ENCODE peak calls at places on chromosomes 11 and 22, in ten cellular contexts. S, U, N, I, Z, D, F, Q, M and B are unnamed samples.

GRCh38 chr11:17383466-17383865 is 5.0 kb downstream of the KCNJ11 start:
- DNase-seq in S (no peak), U (no peak), N (no peak), I (no peak), Z (no peak), D (no peak), F (no peak), Q (peak; percentile 31), M (no peak), B (no peak)

GRCh38 chr11:116731821-116732739 is 40.7 kb downstream of the BUD13 start:
- DNase-seq in S (no peak), U (no peak), N (no peak), I (no peak), Z (peak; percentile 49), D (no peak), F (no peak), Q (no peak), M (no peak), B (no peak)

GRCh38 chr11:26715133-26715532 is 6.7 kb downstream of the SLC5A12 start:
- DNase-seq in S (no peak), U (no peak), N (no peak), I (no peak), Z (no peak), D (no peak), F (no peak), Q (no peak), M (no peak), B (no peak)

GRCh38 chr11:72932132-72932570 is 117.9 kb downstream of the ATG16L2 start:
- DNase-seq in S (no peak), U (no peak), N (peak; percentile 74), I (no peak), Z (peak; percentile 34), D (no peak), F (peak; percentile 10), Q (peak; percentile 28), M (no peak), B (no peak)

GRCh38 chr11:8022876-8023275 is 35.7 kb downstream of the EIF3F start:
- DNase-seq in S (no peak), U (no peak), N (no peak), I (no peak), Z (no peak), D (no peak), F (no peak), Q (no peak), M (no peak), B (no peak)

GRCh38 chr11:36490026-36490806 is 19.9 kb downstream of the TRAF6 start:
- DNase-seq in S (no peak), U (no peak), N (no peak), I (no peak), Z (no peak), D (no peak), F (no peak), Q (no peak), M (no peak), B (no peak)

GRCh38 chr22:33699176-33699575 is 221.1 kb downstream of the LARGE1 start:
- DNase-seq in S (no peak), U (no peak), N (no peak), I (no peak), Z (no peak), D (no peak), F (no peak), Q (no peak), M (no peak), B (no peak)

GRCh38 chr11:45444796-45445195 is 158.7 kb upstream of the SYT13 start:
- DNase-seq in S (no peak), U (no peak), N (no peak), I (no peak), Z (no peak), D (no peak), F (peak; percentile 16), Q (peak; percentile 30), M (no peak), B (no peak)

GRCh38 chr11:75203138-75203537 is 37.4 kb upstream of the TPBGL start:
- DNase-seq in S (no peak), U (no peak), N (no peak), I (no peak), Z (peak; percentile 76), D (no peak), F (no peak), Q (peak; percentile 27), M (no peak), B (no peak)

GRCh38 chr11:46322759-46323158 is 24.5 kb upstream of the DGKZ start:
- DNase-seq in S (peak; percentile 45), U (no peak), N (no peak), I (peak; percentile 81), Z (peak; percentile 89), D (no peak), F (no peak), Q (peak; percentile 58), M (no peak), B (no peak)

GRCh38 chr11:125069796-125070195 is 6.7 kb downstream of the SLC37A2 start:
- DNase-seq in S (no peak), U (no peak), N (no peak), I (no peak), Z (peak; percentile 87), D (no peak), F (peak; percentile 66), Q (no peak), M (no peak), B (no peak)

GRCh38 chr11:47905358-47906059 is 57.4 kb upstream of the NUP160 start:
- DNase-seq in S (no peak), U (no peak), N (peak; percentile 75), I (no peak), Z (peak; percentile 64), D (no peak), F (no peak), Q (peak; percentile 94), M (no peak), B (no peak)

GRCh38 chr11:10938231-10938630 is 80.4 kb upstream of the ZBED5 start:
- DNase-seq in S (no peak), U (no peak), N (no peak), I (no peak), Z (no peak), D (no peak), F (no peak), Q (no peak), M (no peak), B (no peak)

GRCh38 chr11:104968365-104968855 is at the start of gene CASP4:
- DNase-seq in S (peak; percentile 18), U (peak; percentile 67), N (peak; percentile 77), I (no peak), Z (no peak), D (peak; percentile 32), F (peak; percentile 81), Q (peak; percentile 94), M (no peak), B (peak; percentile 67)

GRCh38 chr11:35394941-35395340 is 24.4 kb downstream of the SLC1A2 start:
- DNase-seq in S (no peak), U (no peak), N (no peak), I (no peak), Z (no peak), D (no peak), F (no peak), Q (no peak), M (no peak), B (no peak)

GRCh38 chr22:28900379-28900778 is 17.0 kb downstream of the ZNRF3 start:
- DNase-seq in S (no peak), U (no peak), N (no peak), I (no peak), Z (no peak), D (no peak), F (no peak), Q (no peak), M (no peak), B (no peak)
- H3K4me1 ChIP-seq in S (peaks cover 65% of the 10 kb centered on the region), U (peaks cover 30% of the 10 kb centered on the region), N (peaks cover 25% of the 10 kb centered on the region), I (no peaks in the 10 kb centered on the region), Z (peaks cover 19% of the 10 kb centered on the region), D (no peaks in the 10 kb centered on the region), F (no peaks in the 10 kb centered on the region), Q (peaks cover 45% of the 10 kb centered on the region), M (peaks cover 21% of the 10 kb centered on the region), B (no peaks in the 10 kb centered on the region)

GRCh38 chr11:3838504-3838903 is 2.3 kb downstream of the RHOG start:
- DNase-seq in S (no peak), U (no peak), N (no peak), I (no peak), Z (no peak), D (no peak), F (no peak), Q (no peak), M (no peak), B (peak; percentile 61)
- H3K79me2 ChIP-seq in S (peaks cover 69% of the 10 kb centered on the region), U (peaks cover 67% of the 10 kb centered on the region), N (peaks cover 60% of the 10 kb centered on the region), I (peaks cover 77% of the 10 kb centered on the region), Z (peaks cover 82% of the 10 kb centered on the region), D (peaks cover 72% of the 10 kb centered on the region), F (peaks cover 65% of the 10 kb centered on the region), Q (peaks cover 12% of the 10 kb centered on the region), M (peaks cover 12% of the 10 kb centered on the region), B (peaks cover 70% of the 10 kb centered on the region)

GRCh38 chr11:96277696-96278038 is 65.3 kb downstream of the MAML2 start:
- DNase-seq in S (no peak), U (no peak), N (no peak), I (no peak), Z (no peak), D (no peak), F (no peak), Q (no peak), M (no peak), B (no peak)
- H3K4me3 ChIP-seq in S (no peak overlapping the region), U (no peak overlapping the region), N (no peak overlapping the region), I (no peak overlapping the region), Z (no peak overlapping the region), D (no peak overlapping the region), F (no peak overlapping the region), Q (no peak overlapping the region), M (no peak overlapping the region), B (no peak overlapping the region)

GRCh38 chr11:19844806-19845205 is 132.2 kb downstream of the NAV2 start:
- DNase-seq in S (no peak), U (no peak), N (no peak), I (no peak), Z (no peak), D (no peak), F (no peak), Q (no peak), M (no peak), B (no peak)

GRCh38 chr11:19842505-19842904 is 129.9 kb downstream of the NAV2 start:
- DNase-seq in S (no peak), U (no peak), N (no peak), I (no peak), Z (no peak), D (no peak), F (no peak), Q (peak; percentile 49), M (no peak), B (no peak)

GRCh38 chr11:19844012-19844411 is 131.4 kb downstream of the NAV2 start:
- DNase-seq in S (no peak), U (no peak), N (no peak), I (no peak), Z (no peak), D (no peak), F (no peak), Q (no peak), M (no peak), B (no peak)

GRCh38 chr11:19845633-19846032 is 133.0 kb downstream of the NAV2 start:
- DNase-seq in S (no peak), U (no peak), N (no peak), I (no peak), Z (no peak), D (no peak), F (no peak), Q (no peak), M (no peak), B (no peak)

DNA sequence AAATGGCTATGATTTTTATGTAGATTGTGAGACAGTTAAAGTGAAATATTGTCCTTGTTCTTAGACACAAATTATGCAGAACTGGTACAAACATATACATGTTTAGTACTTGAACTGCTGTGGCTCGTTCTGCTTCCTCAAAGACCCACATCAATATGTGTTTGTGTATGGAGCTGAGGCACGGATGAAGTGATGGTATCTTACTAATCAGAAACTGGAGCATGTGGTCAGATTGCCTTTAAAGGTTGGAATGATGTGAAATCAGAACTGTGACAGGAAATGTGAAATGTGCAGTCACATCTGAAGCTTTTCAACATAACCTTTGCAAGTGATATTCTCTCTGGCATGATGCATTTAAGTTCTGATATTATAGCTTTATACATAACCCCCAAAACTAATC is 130.5 kb downstream of the NAV2 start:
- DNase-seq in S (no peak), U (no peak), N (no peak), I (no peak), Z (no peak), D (no peak), F (no peak), Q (no peak), M (no peak), B (no peak)
- H3K4me1 ChIP-seq in S (no peaks in the 10 kb centered on the region), U (peaks cover 3% of the 10 kb centered on the region), N (peaks cover 2% of the 10 kb centered on the region), I (no peaks in the 10 kb centered on the region), Z (peaks cover 20% of the 10 kb centered on the region), D (no peaks in the 10 kb centered on the region), F (no peaks in the 10 kb centered on the region), Q (no peaks in the 10 kb centered on the region), M (peaks cover 8% of the 10 kb centered on the region), B (no peaks in the 10 kb centered on the region)